ENCODE peak calls at places on chromosomes 7 and 10, in ten cellular contexts. P is CD8-positive, alpha-beta memory T cell; H is PC-3; Q is pancreas; G is aorta; B is tibial artery; W is right cardiac atrium; N is foreskin keratinocyte; J is A549; K is CD8-positive, alpha-beta T cell. Z is an unnamed sample. For H3K4me1, the result is how much of the 10 kb centered on the place peaks cover.

GRCh38 chr7:155298288-155298833 is 683 bp downstream of the INSIG1 start:
- DNase-seq in P (no peak), H (no peak), Q (no peak), G (no peak), B (no peak), W (no peak), N (no peak), J (no peak), K (peak), Z (no peak)

GRCh38 chr10:89683911-89684310 is 17.5 kb upstream of the KIF20B start:
- DNase-seq in P (no peak), H (no peak), Q (peak), G (no peak), B (no peak), W (no peak), N (no peak), J (no peak), K (no peak), Z (no peak)

GRCh38 chr10:58952747-58953466 is 223.5 kb upstream of the PHYHIPL start:
- DNase-seq in P (no peak), H (peak), Q (no peak), G (no peak), B (peak), W (no peak), N (no peak), J (peak), K (no peak), Z (no peak)

GRCh38 chr7:101058355-101058754 is 26.9 kb upstream of the TRIM56 start:
- DNase-seq in P (peak), H (peak), Q (peak), G (peak), B (peak), W (peak), N (no peak), J (peak), K (no peak), Z (peak)

GRCh38 chr10:72883861-72884260 is 9.7 kb upstream of the OIT3 start:
- DNase-seq in P (no peak), H (peak), Q (no peak), G (no peak), B (no peak), W (no peak), N (peak), J (no peak), K (no peak), Z (no peak)

GRCh38 chr7:26292768-26293560 is 1.3 kb downstream of the SNX10 start:
- DNase-seq in P (no peak), H (peak), Q (peak), G (no peak), B (no peak), W (no peak), N (no peak), J (no peak), K (no peak), Z (peak)

GRCh38 chr7:29609162-29610030 is 45.8 kb downstream of the PRR15 start:
- DNase-seq in P (no peak), H (peak), Q (peak), G (no peak), B (no peak), W (no peak), N (peak), J (peak), K (no peak), Z (no peak)

GRCh38 chr10:90306187-90306586 is 551.7 kb downstream of the HTR7 start:
- DNase-seq in P (no peak), H (peak), Q (no peak), G (no peak), B (no peak), W (no peak), N (no peak), J (peak), K (no peak), Z (no peak)

GRCh38 chr10:51308096-51308495 is 233.8 kb downstream of the PRKG1 start:
- DNase-seq in P (no peak), H (no peak), Q (no peak), G (no peak), B (no peak), W (no peak), N (peak), J (no peak), K (no peak), Z (no peak)

GRCh38 chr10:121662945-121663917 is 65.0 kb upstream of the FGFR2 start:
- DNase-seq in P (no peak), H (no peak), Q (no peak), G (peak), B (no peak), W (no peak), N (no peak), J (peak), K (no peak), Z (no peak)

GRCh38 chr10:28241766-28242399 is 61.0 kb downstream of the MPP7 start:
- DNase-seq in P (peak), H (peak), Q (no peak), G (no peak), B (no peak), W (no peak), N (no peak), J (peak), K (no peak), Z (no peak)

GRCh38 chr10:131905603-131906268 is 4.9 kb downstream of the PPP2R2D start:
- DNase-seq in P (no peak), H (no peak), Q (no peak), G (peak), B (no peak), W (no peak), N (no peak), J (no peak), K (no peak), Z (no peak)

GRCh38 chr7:5589819-5590595 is 166.4 kb upstream of the TNRC18 start:
- DNase-seq in P (no peak), H (no peak), Q (no peak), G (no peak), B (no peak), W (no peak), N (no peak), J (no peak), K (no peak), Z (no peak)

GRCh38 chr10:107081644-107082043 is 82.9 kb downstream of the SORCS1 start:
- DNase-seq in P (no peak), H (no peak), Q (no peak), G (no peak), B (no peak), W (no peak), N (no peak), J (no peak), K (no peak), Z (no peak)

GRCh38 chr10:60130130-60130579 is 223.8 kb upstream of the CCDC6 start:
- DNase-seq in P (no peak), H (no peak), Q (no peak), G (no peak), B (no peak), W (no peak), N (no peak), J (peak), K (no peak), Z (no peak)

GRCh38 chr7:17971392-17971791 is 31.1 kb upstream of the SNX13 start:
- DNase-seq in P (no peak), H (peak), Q (no peak), G (no peak), B (no peak), W (no peak), N (no peak), J (no peak), K (no peak), Z (no peak)

GRCh38 chr10:120963053-120963533 is 111.9 kb downstream of the WDR11 start:
- DNase-seq in P (no peak), H (no peak), Q (no peak), G (no peak), B (no peak), W (peak), N (no peak), J (no peak), K (no peak), Z (peak)

GRCh38 chr10:121267236-121268003 is 330.8 kb downstream of the FGFR2 start:
- DNase-seq in P (no peak), H (no peak), Q (no peak), G (no peak), B (no peak), W (no peak), N (no peak), J (no peak), K (no peak), Z (no peak)

GRCh38 chr7:3787717-3788311 is 486.8 kb downstream of the SDK1 start:
- DNase-seq in P (no peak), H (no peak), Q (no peak), G (peak), B (peak), W (peak), N (no peak), J (no peak), K (no peak), Z (peak)

GRCh38 chr7:83119496-83119895 is 43.2 kb downstream of the PCLO start:
- DNase-seq in P (no peak), H (no peak), Q (no peak), G (no peak), B (no peak), W (no peak), N (no peak), J (no peak), K (no peak), Z (no peak)

GRCh38 chr7:113561446-113561845 is 357.4 kb downstream of the PPP1R3A start:
- DNase-seq in P (no peak), H (no peak), Q (no peak), G (no peak), B (no peak), W (no peak), N (peak), J (no peak), K (no peak), Z (no peak)

GRCh38 chr7:36289833-36290661 is 99.6 kb upstream of the ANLN start:
- DNase-seq in P (no peak), H (peak), Q (peak), G (no peak), B (no peak), W (no peak), N (no peak), J (peak), K (no peak), Z (no peak)

GRCh38 chr10:118808601-118809371 is 54.0 kb upstream of the CACUL1 start:
- DNase-seq in P (no peak), H (no peak), Q (no peak), G (peak), B (no peak), W (no peak), N (no peak), J (no peak), K (no peak), Z (no peak)

GRCh38 chr10:100008142-100008522 is 1.6 kb downstream of the DNMBP start:
- DNase-seq in P (no peak), H (peak), Q (no peak), G (no peak), B (no peak), W (peak), N (no peak), J (no peak), K (no peak), Z (no peak)

GRCh38 chr10:34549001-34549400 is 266.1 kb downstream of the PARD3 start:
- DNase-seq in P (no peak), H (no peak), Q (no peak), G (no peak), B (no peak), W (no peak), N (no peak), J (no peak), K (no peak), Z (no peak)

GRCh38 chr7:23387583-23387982 is 82.7 kb downstream of the IGF2BP3 start:
- DNase-seq in P (no peak), H (no peak), Q (no peak), G (no peak), B (no peak), W (no peak), N (no peak), J (no peak), K (no peak), Z (no peak)

GRCh38 chr10:43126759-43127424 is 11.4 kb upstream of the CSGALNACT2 start:
- DNase-seq in P (no peak), H (no peak), Q (peak), G (peak), B (no peak), W (peak), N (no peak), J (no peak), K (no peak), Z (no peak)

GRCh38 chr10:63915240-63915639 is 394.0 kb downstream of the REEP3 start:
- DNase-seq in P (no peak), H (no peak), Q (no peak), G (no peak), B (no peak), W (no peak), N (no peak), J (no peak), K (no peak), Z (no peak)

GRCh38 chr10:95767884-95768556 is 12.1 kb downstream of the ENTPD1 start:
- DNase-seq in P (no peak), H (no peak), Q (no peak), G (no peak), B (no peak), W (no peak), N (no peak), J (peak), K (no peak), Z (no peak)

GRCh38 chr10:62248465-62248864 is 20.2 kb downstream of the RTKN2 start:
- DNase-seq in P (no peak), H (peak), Q (no peak), G (no peak), B (no peak), W (no peak), N (no peak), J (no peak), K (no peak), Z (no peak)
- H3K4me1 ChIP-seq in P (under half), H (half or more), Q (under half), G (under half), B (under half), W (under half), N (under half), J (under half), K (under half), Z (under half)

DNA sequence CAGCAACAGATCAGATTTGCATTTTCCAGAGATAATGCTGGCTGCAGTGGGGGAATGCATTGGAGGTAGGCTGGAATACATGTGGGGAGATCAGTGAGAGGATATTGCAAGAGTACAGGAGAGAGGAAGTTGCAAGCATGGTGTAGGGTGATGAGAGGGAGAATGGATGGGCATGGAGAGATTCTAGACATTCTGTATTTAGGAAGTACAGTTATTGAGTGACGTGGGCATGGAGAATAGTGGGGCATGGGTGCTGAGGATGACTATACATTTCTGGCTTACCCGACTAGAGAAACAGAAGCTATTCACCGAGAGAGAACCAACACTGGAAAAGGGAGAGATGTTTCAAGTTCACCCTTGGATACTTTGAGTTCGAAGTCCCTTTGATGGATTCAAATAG is 116.9 kb upstream of the SVIL start:
- DNase-seq in P (no peak), H (no peak), Q (no peak), G (no peak), B (no peak), W (no peak), N (no peak), J (no peak), K (no peak), Z (no peak)
- H3K27ac ChIP-seq in P (no peak), H (no peak), Q (no peak), G (no peak), B (no peak), W (no peak), N (no peak), J (no peak), K (no peak), Z (peak)

DNA sequence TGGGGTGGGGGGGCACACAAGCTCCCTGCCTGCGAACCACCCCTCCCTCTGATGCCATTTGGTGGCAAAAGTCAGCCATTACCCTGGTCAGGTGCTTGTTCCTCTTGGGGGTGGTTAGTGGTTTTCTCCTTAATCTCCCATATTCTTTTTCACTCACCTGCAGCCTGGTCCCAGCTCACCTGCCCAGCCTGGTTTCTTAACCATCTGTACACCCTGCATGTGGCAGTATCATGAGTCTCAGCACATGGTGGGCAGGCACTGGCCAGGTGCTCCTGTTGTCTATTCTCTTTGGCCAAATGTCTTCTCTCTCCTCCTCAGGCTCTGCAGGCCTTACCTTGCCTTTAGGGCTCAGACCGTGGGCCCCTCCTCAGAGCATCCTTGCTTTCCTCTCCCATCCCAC is 30.5 kb downstream of the OGDH start:
- DNase-seq in P (no peak), H (no peak), Q (no peak), G (no peak), B (no peak), W (no peak), N (no peak), J (no peak), K (no peak), Z (no peak)
- H3K4me1 ChIP-seq in P (half or more), H (half or more), Q (half or more), G (under half), B (under half), W (under half), N (under half), J (half or more), K (half or more), Z (half or more)

GRCh38 chr10:79266543-79267312 is 80.5 kb upstream of the PPIF start:
- DNase-seq in P (no peak), H (peak), Q (no peak), G (peak), B (peak), W (peak), N (peak), J (no peak), K (no peak), Z (peak)

GRCh38 chr10:79264942-79265341 is 82.3 kb upstream of the PPIF start:
- DNase-seq in P (no peak), H (peak), Q (no peak), G (no peak), B (no peak), W (peak), N (peak), J (no peak), K (no peak), Z (no peak)

GRCh38 chr10:79268100-79268670 is 79.1 kb upstream of the PPIF start:
- DNase-seq in P (no peak), H (peak), Q (no peak), G (no peak), B (no peak), W (no peak), N (no peak), J (no peak), K (no peak), Z (no peak)

GRCh38 chr10:79267449-79267848 is 79.8 kb upstream of the PPIF start:
- DNase-seq in P (no peak), H (no peak), Q (no peak), G (no peak), B (no peak), W (no peak), N (no peak), J (no peak), K (no peak), Z (no peak)

DNA sequence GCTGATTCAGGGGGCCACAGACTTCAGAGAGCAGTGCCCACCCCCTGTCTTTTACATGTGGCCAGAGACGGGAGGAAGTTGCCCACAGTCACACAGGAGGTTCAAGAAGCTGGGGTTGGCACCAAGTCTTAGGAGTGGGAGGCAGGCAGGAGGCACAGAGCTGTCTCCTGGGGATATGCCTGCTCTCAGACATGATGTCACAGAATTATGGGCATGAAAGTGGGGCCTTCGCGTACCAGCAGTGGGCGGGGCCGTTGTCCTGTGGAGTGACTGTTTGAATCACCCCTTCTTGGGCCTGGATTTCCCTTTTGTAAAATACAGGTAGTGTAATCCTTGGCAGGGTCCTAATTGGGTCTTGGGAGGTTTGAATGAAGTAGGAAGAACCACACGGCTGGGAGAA is 81.2 kb upstream of the PPIF start:
- DNase-seq in P (no peak), H (no peak), Q (no peak), G (peak), B (no peak), W (peak), N (no peak), J (no peak), K (no peak), Z (no peak)
- H3K27ac ChIP-seq in P (no peak), H (peak), Q (peak), G (peak), B (peak), W (peak), N (peak), J (no peak), K (no peak), Z (peak)

Z was measured in lower lobe of right lung.